ENCODE peak calls at places on chromosome 20, in four cellular contexts. M is activated CD4-positive, alpha-beta T cell treated with anti-CD3 and anti-CD28 coated beads, Interleukin-2, amount 10 ng/mL, durations not matched to agents 7 days and 5 days; U is anterior cingulate cortex; C is SJSA1. R is an unnamed sample.

GRCh38 chr20:62254021-62254724 is 15.9 kb downstream of the OSBPL2 start:
- DNase-seq in M (no peak), U (no peak), C (no peak), R (no peak)

GRCh38 chr20:51534764-51535386 is 7.6 kb downstream of the NFATC2 start:
- DNase-seq in M (no peak), U (peak), C (no peak), R (no peak)

GRCh38 chr20:2417142-2417541 is 36.4 kb downstream of the TGM6 start:
- DNase-seq in M (no peak), U (no peak), C (no peak), R (no peak)

GRCh38 chr20:38804682-38805501 is 605 bp upstream of the PPP1R16B start:
- DNase-seq in M (peak), U (peak), C (no peak), R (no peak)

GRCh38 chr20:47713163-47713562 is 72.1 kb downstream of the SULF2 start:
- DNase-seq in M (no peak), U (no peak), C (no peak), R (no peak)

GRCh38 chr20:50172347-50173013 is 18.1 kb upstream of the CEBPB start:
- DNase-seq in M (no peak), U (peak), C (peak), R (peak)

GRCh38 chr20:37534401-37535157 is 6.9 kb upstream of the BLCAP start:
- DNase-seq in M (peak), U (peak), C (peak), R (peak)

GRCh38 chr20:30630761-30631160 is 626.7 kb upstream of the DEFB115 start:
- DNase-seq in M (no peak), U (no peak), C (no peak), R (no peak)

GRCh38 chr20:38168791-38169589 is 3.9 kb upstream of the TGM2 start:
- DNase-seq in M (no peak), U (no peak), C (no peak), R (no peak)

GRCh38 chr20:3010985-3011723 is 32.3 kb upstream of the GNRH2 start:
- DNase-seq in M (peak), U (no peak), C (no peak), R (no peak)

GRCh38 chr20:64044484-64045247 is 4.8 kb downstream of the SOX18 start:
- DNase-seq in M (no peak), U (no peak), C (peak), R (no peak)

GRCh38 chr20:53656653-53657288 is 63.1 kb upstream of the ZNF217 start:
- DNase-seq in M (no peak), U (no peak), C (no peak), R (no peak)